ENCODE peak calls at places on chromosome 2, in eight cellular contexts. D is HCT116, X is prostate gland, G is sigmoid colon, N is IMR-90, W is K562, Z is body of pancreas, J is Peyer's patch. P is an unnamed sample.
A peak's percentile ranks its signal among the peaks of the same experiment; 100 is the strongest.

GRCh38 chr2:241215421-241215820 is 26.9 kb downstream of the ANO7 start:
- DNase-seq in X (no peak), J (no peak), Z (no peak), N (no peak), D (no peak), W (no peak), G (no peak), P (no peak)

GRCh38 chr2:146847846-146848245 is 997.0 kb upstream of the ACVR2A start:
- DNase-seq in D (no peak), N (no peak), W (no peak), Z (no peak), J (no peak), G (no peak), X (no peak), P (no peak)

GRCh38 chr2:139969301-139969700 is 1189.1 kb upstream of the NXPH2 start:
- DNase-seq in W (no peak), N (no peak), G (no peak), J (no peak), Z (no peak), X (no peak), D (no peak), P (no peak)

GRCh38 chr2:101231253-101231652 is 21.4 kb upstream of the CNOT11 start:
- DNase-seq in J (no peak), D (no peak), Z (no peak), G (no peak), X (no peak), W (no peak), N (no peak), P (peak; percentile 13)

GRCh38 chr2:230893881-230894781 is 29.4 kb downstream of the ITM2C start:
- DNase-seq in N (no peak), Z (no peak), G (peak; percentile 52), W (no peak), J (peak; percentile 69), D (no peak), X (no peak), P (peak; percentile 40)

GRCh38 chr2:207863345-207863744 is 93.6 kb upstream of the FZD5 start:
- DNase-seq in N (no peak), Z (no peak), G (no peak), D (no peak), J (no peak), W (no peak), X (no peak), P (no peak)

GRCh38 chr2:3523551-3524041 is 4.3 kb upstream of the ADI1 start:
- DNase-seq in X (no peak), Z (peak; percentile 49), G (no peak), J (no peak), D (no peak), W (no peak), N (peak; percentile 49), P (no peak)

GRCh38 chr2:170973492-170974303 is 44.6 kb downstream of the GORASP2 start:
- DNase-seq in W (peak; percentile 99), X (peak; percentile 86), D (peak; percentile 62), Z (peak; percentile 93), J (peak; percentile 85), N (peak; percentile 66), G (peak; percentile 92), P (peak; percentile 93)

GRCh38 chr2:2843969-2844548 is 513.0 kb upstream of the MYT1L start:
- DNase-seq in X (no peak), W (peak; percentile 19), N (no peak), J (no peak), Z (peak; percentile 41), G (no peak), D (peak; percentile 7), P (peak; percentile 11)

GRCh38 chr2:157106950-157107349 is 150.6 kb upstream of the GALNT5 start:
- DNase-seq in N (no peak), G (no peak), X (no peak), Z (no peak), D (no peak), J (no peak), W (no peak), P (no peak)

GRCh38 chr2:240581811-240582210 is 4.7 kb upstream of the CAPN10 start:
- DNase-seq in D (no peak), G (no peak), Z (no peak), N (no peak), X (no peak), J (no peak), W (no peak), P (no peak)

GRCh38 chr2:231708773-231709635 is 679 bp downstream of the PTMA start:
- DNase-seq in D (no peak), G (no peak), N (peak; percentile 31), J (peak; percentile 25), X (peak; percentile 24), W (peak; percentile 35), Z (peak; percentile 57), P (peak; percentile 57)

GRCh38 chr2:182716665-182716990 is 571 bp downstream of the DNAJC10 start:
- DNase-seq in X (peak; percentile 13), J (no peak), D (no peak), N (no peak), W (no peak), Z (peak; percentile 53), G (no peak), P (peak; percentile 17)

GRCh38 chr2:28360742-28361293 is 31.8 kb upstream of the FOSL2 start:
- DNase-seq in X (no peak), J (no peak), G (peak; percentile 68), W (peak; percentile 69), Z (no peak), D (no peak), N (peak; percentile 87), P (no peak)

GRCh38 chr2:181054843-181055242 is 74.4 kb downstream of the UBE2E3 start:
- DNase-seq in X (no peak), D (no peak), W (no peak), Z (no peak), N (peak; percentile 30), J (no peak), G (no peak), P (no peak)

GRCh38 chr2:229343661-229344060 is 72.6 kb upstream of the PID1 start:
- DNase-seq in J (no peak), Z (no peak), D (no peak), G (no peak), X (no peak), W (no peak), N (no peak), P (no peak)

GRCh38 chr2:70947556-70948184 is 12.0 kb downstream of the ATP6V1B1 start:
- DNase-seq in N (peak; percentile 75), Z (no peak), D (peak; percentile 23), W (no peak), X (no peak), J (no peak), G (peak; percentile 50), P (no peak)

GRCh38 chr2:127101048-127101611 is 5.8 kb downstream of the BIN1 start:
- DNase-seq in G (peak; percentile 57), W (no peak), N (no peak), D (no peak), Z (no peak), X (no peak), J (no peak), P (no peak)

GRCh38 chr2:127101756-127102463 is 5.0 kb downstream of the BIN1 start:
- DNase-seq in N (no peak), Z (no peak), W (no peak), J (no peak), G (peak; percentile 38), X (no peak), D (no peak), P (no peak)

GRCh38 chr2:127104166-127104660 is 2.7 kb downstream of the BIN1 start:
- DNase-seq in X (no peak), D (no peak), W (no peak), Z (no peak), J (no peak), N (no peak), G (peak; percentile 63), P (no peak)

GRCh38 chr2:127103243-127104165 is 3.5 kb downstream of the BIN1 start:
- DNase-seq in W (no peak), G (peak; percentile 61), D (no peak), J (no peak), X (no peak), Z (no peak), N (no peak), P (no peak)

GRCh38 chr2:127102464-127103242 is 4.3 kb downstream of the BIN1 start:
- DNase-seq in G (peak; percentile 54), X (no peak), Z (no peak), J (no peak), D (no peak), W (no peak), N (no peak), P (no peak)
- H3K27ac ChIP-seq in G (no peak overlapping the region), X (no peak overlapping the region), Z (no peak overlapping the region), J (no peak overlapping the region), D (no peak overlapping the region), W (no peak overlapping the region), N (no peak overlapping the region), P (no peak overlapping the region)

DNA sequence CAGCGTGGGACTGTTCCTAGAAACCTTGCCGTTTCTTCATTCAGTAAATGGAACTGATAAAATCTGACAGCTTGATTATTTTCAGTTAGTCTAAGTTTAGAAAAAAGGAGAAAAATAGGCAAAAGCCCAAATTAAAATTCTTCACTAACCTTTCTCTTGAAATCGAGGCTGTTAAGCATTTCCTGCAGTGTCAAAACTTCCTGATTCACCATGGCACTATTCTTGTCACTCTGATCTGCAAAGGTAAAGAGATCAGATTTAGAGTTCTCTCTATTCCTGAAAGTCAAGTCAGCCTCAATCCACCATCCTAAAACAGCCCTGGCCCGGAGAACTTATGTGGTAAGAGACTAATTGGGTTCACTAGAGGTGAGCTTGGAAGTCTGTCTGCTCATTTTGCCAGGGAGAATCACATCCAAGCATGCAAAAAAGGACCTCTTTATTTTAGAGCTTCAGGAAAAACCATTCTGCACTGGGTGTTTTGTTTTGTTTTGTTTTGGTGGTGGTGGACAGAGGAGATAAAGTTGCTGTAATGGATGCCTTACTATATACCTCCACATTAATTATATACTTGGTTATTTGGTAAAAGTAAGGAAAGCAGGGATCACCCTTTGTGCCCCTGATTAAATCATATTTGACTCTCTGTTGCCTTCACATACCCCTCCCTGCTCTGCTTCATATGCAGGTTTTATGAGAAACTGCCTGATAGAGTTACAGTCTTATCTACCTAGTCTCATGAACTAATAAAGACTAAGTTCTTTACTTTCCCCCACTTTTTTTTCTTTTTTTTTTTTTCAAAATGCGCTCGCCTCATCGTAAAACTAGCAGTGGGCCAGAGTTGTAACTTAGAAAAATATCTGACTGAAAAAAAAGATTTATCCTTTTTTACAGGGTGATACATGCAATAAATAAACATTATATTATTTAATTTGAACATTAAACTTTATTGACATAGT is 52.6 kb upstream of the STAT1 start:
- DNase-seq in N (no peak), J (no peak), G (no peak), D (no peak), W (no peak), X (no peak), Z (no peak), P (no peak)
- H3K27me3 ChIP-seq in N (no peaks in the 10 kb centered on the region), J (no peaks in the 10 kb centered on the region), G (no peaks in the 10 kb centered on the region), D (no peaks in the 10 kb centered on the region), W (no peaks in the 10 kb centered on the region), X (no peaks in the 10 kb centered on the region), Z (no peaks in the 10 kb centered on the region), P (no peaks in the 10 kb centered on the region)

GRCh38 chr2:40179801-40180200 is 272.1 kb downstream of the SLC8A1 start:
- DNase-seq in Z (no peak), N (no peak), D (no peak), X (no peak), J (no peak), G (no peak), W (no peak), P (no peak)
- TF ChIP-seq POLR2A in Z (no peak), N (no peak), D (no peak), X (no peak), J (no peak), G (no peak), W (no peak), P (no peak)

DNA sequence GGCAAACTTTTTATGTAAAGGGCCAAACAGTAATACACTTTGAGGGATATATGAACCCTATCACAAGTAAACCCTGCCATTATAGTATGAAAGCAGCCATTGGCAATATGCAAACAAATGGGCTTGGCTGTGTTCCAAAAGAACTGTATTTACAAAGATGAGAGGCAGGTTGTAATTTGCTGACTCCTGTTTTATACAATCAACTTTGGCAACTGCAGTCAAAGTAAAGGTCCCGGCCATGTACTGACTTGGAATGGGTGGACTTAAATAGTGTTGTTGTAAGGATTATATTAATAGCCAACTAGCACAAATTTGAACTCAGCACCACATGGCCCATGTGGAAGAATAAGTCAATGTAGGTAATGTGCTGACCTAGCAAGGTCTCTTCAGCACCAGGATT is 223.4 kb downstream of the WDPCP start:
- DNase-seq in W (no peak), X (no peak), N (no peak), D (no peak), J (no peak), G (no peak), Z (no peak), P (no peak)
- H3K27ac ChIP-seq in W (no peak overlapping the region), X (no peak overlapping the region), N (no peak overlapping the region), D (no peak overlapping the region), J (no peak overlapping the region), G (no peak overlapping the region), Z (no peak overlapping the region), P (no peak overlapping the region)